ENCODE peak calls at places on chromosomes 6 and 20, in ten cellular contexts. V is AG09309, U is psoas muscle, L is endothelial cell of umbilical vein, E is heart right ventricle, W is ACHN, S is GOT3, K is K562, H is tibial artery, P is dermis microvascular lymphatic vessel endothelial cell. O is an unnamed sample.

GRCh38 chr20:48724891-48725588 is 102.8 kb downstream of the PREX1 start:
- DNase-seq in H (no peak), U (no peak), P (no peak), W (no peak), K (no peak), E (no peak), S (no peak), V (no peak), L (no peak), O (no peak)

GRCh38 chr6:31837612-31838553 is 10.3 kb downstream of the HSPA1B start:
- DNase-seq in P (peak; percentile 53), V (no peak), K (no peak), W (no peak), L (no peak), S (no peak), E (no peak), U (no peak), H (no peak), O (no peak)

GRCh38 chr20:35171753-35172433 is at the start of gene PROCR:
- DNase-seq in E (peak; percentile 91), V (peak; percentile 57), P (no peak), U (peak; percentile 88), K (peak; percentile 75), H (peak; percentile 92), W (peak; percentile 96), S (peak; percentile 70), L (peak; percentile 98), O (peak; percentile 84)

GRCh38 chr20:38523697-38524096 is 51.1 kb downstream of the RALGAPB start:
- DNase-seq in K (no peak), S (no peak), L (no peak), H (no peak), P (no peak), V (peak; percentile 8), E (no peak), W (peak; percentile 12), U (no peak), O (no peak)

GRCh38 chr6:35733633-35734032 is 3.2 kb upstream of the ARMC12 start:
- DNase-seq in E (no peak), V (no peak), U (no peak), P (no peak), L (no peak), H (no peak), K (no peak), S (no peak), W (no peak), O (no peak)

GRCh38 chr6:68760941-68761676 is 126.0 kb downstream of the ADGRB3 start:
- DNase-seq in E (no peak), U (no peak), K (peak; percentile 79), H (no peak), V (no peak), P (no peak), L (no peak), S (no peak), W (no peak), O (no peak)

GRCh38 chr6:118509009-118509617 is 39.0 kb upstream of the PLN start:
- DNase-seq in P (peak; percentile 36), S (no peak), K (peak; percentile 41), V (no peak), H (no peak), U (no peak), L (peak; percentile 60), E (peak; percentile 43), W (peak; percentile 14), O (no peak)

GRCh38 chr6:122730334-122730733 is 49.2 kb upstream of the FABP7 start:
- DNase-seq in U (no peak), K (no peak), L (no peak), P (no peak), S (no peak), V (no peak), H (no peak), W (no peak), E (no peak), O (no peak)

GRCh38 chr6:29974901-29975560 is 32.7 kb downstream of the HLA-A start:
- DNase-seq in H (no peak), L (peak; percentile 21), S (no peak), K (no peak), E (peak; percentile 42), P (no peak), V (no peak), U (no peak), W (no peak), O (peak; percentile 43)

GRCh38 chr6:161079566-161080262 is 88.1 kb downstream of the MAP3K4 start:
- DNase-seq in E (no peak), V (peak; percentile 49), K (peak; percentile 31), S (no peak), H (no peak), U (no peak), P (no peak), L (no peak), W (no peak), O (no peak)

GRCh38 chr6:89826029-89826528 is 3.6 kb upstream of the CASP8AP2 start:
- DNase-seq in W (peak; percentile 30), E (no peak), L (no peak), H (no peak), S (no peak), P (no peak), U (no peak), V (no peak), K (no peak), O (peak; percentile 29)

GRCh38 chr20:47360489-47361267 is 4.2 kb upstream of the ZMYND8 start:
- DNase-seq in U (peak; percentile 87), V (peak; percentile 59), E (peak; percentile 91), L (peak; percentile 100), K (peak; percentile 99), H (peak; percentile 96), P (peak; percentile 99), S (no peak), W (peak; percentile 67), O (peak; percentile 92)

GRCh38 chr6:865846-866245 is 172.9 kb upstream of the EXOC2 start:
- DNase-seq in H (no peak), E (no peak), S (no peak), P (no peak), V (no peak), W (no peak), U (no peak), L (no peak), K (no peak), O (no peak)

GRCh38 chr6:122580731-122581130 is 29.5 kb upstream of the PKIB start:
- DNase-seq in W (no peak), E (no peak), S (no peak), H (no peak), V (no peak), U (no peak), P (no peak), L (no peak), K (peak; percentile 10), O (no peak)

GRCh38 chr6:36824262-36824661 is 15.0 kb downstream of the CPNE5 start:
- DNase-seq in L (peak; percentile 83), K (no peak), S (no peak), V (no peak), W (no peak), H (no peak), P (no peak), U (no peak), E (peak; percentile 52), O (no peak)

GRCh38 chr6:97177905-97178304 is 105.1 kb downstream of the MMS22L start:
- DNase-seq in H (no peak), W (no peak), P (no peak), K (no peak), V (no peak), S (no peak), U (no peak), E (no peak), L (no peak), O (no peak)

GRCh38 chr20:51172558-51173428 is 149.9 kb upstream of the KCNG1 start:
- DNase-seq in L (no peak), S (no peak), U (no peak), V (no peak), W (no peak), P (no peak), H (no peak), K (no peak), E (no peak), O (peak; percentile 35)

GRCh38 chr6:47277702-47278101 is 32.0 kb downstream of the TNFRSF21 start:
- DNase-seq in H (no peak), P (no peak), L (no peak), V (no peak), K (no peak), W (no peak), U (no peak), E (no peak), S (no peak), O (no peak)

GRCh38 chr6:25100288-25100687 is 164.5 kb upstream of the RIPOR2 start:
- DNase-seq in L (no peak), S (no peak), K (no peak), E (no peak), U (no peak), H (no peak), W (no peak), P (no peak), V (no peak), O (no peak)